ENCODE peak calls at places on chromosomes 7 and 10, in four cellular contexts. E is CD4-positive, alpha-beta memory T cell; B is mesenchymal stem cell; G is Karpas-422. L is an unnamed sample.
A peak's percentile ranks its signal among the peaks of the same experiment; 100 is the strongest.

GRCh38 chr7:19145429-19146201 is 394 bp upstream of the FERD3L start:
- DNase-seq in E (no peak), B (no peak), G (no peak), L (no peak)

GRCh38 chr7:132377703-132378584 is 198.3 kb downstream of the PLXNA4 start:
- DNase-seq in E (no peak), B (no peak), G (no peak), L (no peak)

GRCh38 chr10:89367529-89367928 is 10.3 kb upstream of the IFIT1B start:
- DNase-seq in E (peak; percentile 14), B (peak; percentile 40), G (no peak), L (no peak)

GRCh38 chr10:119970107-119970506 is 77.6 kb downstream of the SEC23IP start:
- DNase-seq in E (no peak), B (no peak), G (no peak), L (no peak)

GRCh38 chr7:106774768-106775551 is 90.1 kb upstream of the PIK3CG start:
- DNase-seq in E (no peak), B (peak; percentile 93), G (no peak), L (no peak)

GRCh38 chr7:89839329-89839728 is 314.9 kb upstream of the STEAP1 start:
- DNase-seq in E (no peak), B (no peak), G (no peak), L (no peak)

GRCh38 chr7:120865191-120865976 is 7.4 kb upstream of the TSPAN12 start:
- DNase-seq in E (no peak), B (no peak), G (no peak), L (no peak)

GRCh38 chr7:91164948-91165845 is 99.0 kb upstream of the FZD1 start:
- DNase-seq in E (no peak), B (peak; percentile 79), G (peak; percentile 83), L (no peak)

GRCh38 chr7:35792472-35793224 is 8.2 kb upstream of the SEPTIN7 start:
- DNase-seq in E (no peak), B (peak; percentile 21), G (no peak), L (no peak)

GRCh38 chr10:117442521-117442920 is 67.3 kb upstream of the PDZD8 start:
- DNase-seq in E (no peak), B (no peak), G (no peak), L (no peak)

GRCh38 chr10:13144814-13145213 is 16.5 kb upstream of the MCM10 start:
- DNase-seq in E (no peak), B (no peak), G (no peak), L (no peak)

GRCh38 chr7:124784879-124785818 is 19.6 kb upstream of the GPR37 start:
- DNase-seq in E (no peak), B (peak; percentile 71), G (peak; percentile 74), L (no peak)

GRCh38 chr10:43202224-43202656 is 64.0 kb downstream of the CSGALNACT2 start:
- DNase-seq in E (peak; percentile 37), B (peak; percentile 23), G (peak; percentile 77), L (peak; percentile 42)

GRCh38 chr10:44982114-44982460 is 3.5 kb upstream of the DEPP1 start:
- DNase-seq in E (no peak), B (no peak), G (no peak), L (no peak)

GRCh38 chr10:13669182-13669860 is 82.6 kb downstream of the PRPF18 start:
- DNase-seq in E (no peak), B (no peak), G (no peak), L (no peak)

GRCh38 chr10:12502526-12503274 is 153.4 kb downstream of the CAMK1D start:
- DNase-seq in E (no peak), B (no peak), G (no peak), L (no peak)

GRCh38 chr10:6637053-6637452 is 57.0 kb upstream of the PRKCQ start:
- DNase-seq in E (no peak), B (no peak), G (no peak), L (no peak)

GRCh38 chr7:79434098-79434497 is 19.4 kb downstream of the MAGI2 start:
- DNase-seq in E (no peak), B (peak; percentile 68), G (no peak), L (no peak)

GRCh38 chr10:93165367-93165766 is 91.7 kb downstream of the CYP26A1 start:
- DNase-seq in E (no peak), B (peak; percentile 15), G (no peak), L (no peak)

GRCh38 chr10:71837085-71837827 is 13.8 kb downstream of the PSAP start:
- DNase-seq in E (no peak), B (no peak), G (peak; percentile 80), L (no peak)

GRCh38 chr7:27346531-27347260 is 104.1 kb downstream of the EVX1 start:
- DNase-seq in E (no peak), B (peak; percentile 57), G (no peak), L (no peak)

GRCh38 chr10:44725404-44725803 is 185.7 kb upstream of the TMEM72 start:
- DNase-seq in E (no peak), B (peak; percentile 5), G (peak; percentile 77), L (no peak)

GRCh38 chr7:92740713-92741126 is 95.7 kb downstream of the CDK6 start:
- DNase-seq in E (no peak), B (peak; percentile 72), G (no peak), L (no peak)

GRCh38 chr7:81111358-81111757 is 192.5 kb upstream of the SEMA3C start:
- DNase-seq in E (no peak), B (peak; percentile 93), G (no peak), L (no peak)

GRCh38 chr10:16674147-16674703 is 143.0 kb downstream of the RSU1 start:
- DNase-seq in E (no peak), B (no peak), G (no peak), L (no peak)

GRCh38 chr10:33332183-33333031 is 2.1 kb downstream of the NRP1 start:
- DNase-seq in E (no peak), B (peak; percentile 39), G (no peak), L (no peak)

GRCh38 chr7:143974457-143974856 is 19.8 kb downstream of the OR2F1 start:
- DNase-seq in E (no peak), B (no peak), G (no peak), L (no peak)

GRCh38 chr7:31603076-31603475 is 83.9 kb upstream of the PPP1R17 start:
- DNase-seq in E (no peak), B (no peak), G (no peak), L (no peak)

GRCh38 chr10:8312079-8312478 is 257.6 kb downstream of the GATA3 start:
- DNase-seq in E (no peak), B (no peak), G (no peak), L (no peak)

GRCh38 chr7:128041203-128041602 is 10.0 kb upstream of the LRRC4 start:
- DNase-seq in E (no peak), B (peak; percentile 54), G (no peak), L (no peak)

GRCh38 chr7:30003098-30003497 is 13.5 kb upstream of the SCRN1 start:
- DNase-seq in E (no peak), B (no peak), G (no peak), L (no peak)

GRCh38 chr7:90211391-90212148 is at the start of gene STEAP2:
- DNase-seq in E (no peak), B (peak; percentile 73), G (no peak), L (peak; percentile 35)

GRCh38 chr10:120423350-120424197 is 33.5 kb upstream of the PLPP4 start:
- DNase-seq in E (no peak), B (peak; percentile 81), G (peak; percentile 85), L (no peak)

GRCh38 chr10:81026597-81026996 is 488.9 kb downstream of the SH2D4B start:
- DNase-seq in E (no peak), B (peak; percentile 47), G (no peak), L (no peak)

GRCh38 chr7:106405697-106406141 is 120.9 kb upstream of the NAMPT start:
- DNase-seq in E (no peak), B (no peak), G (no peak), L (no peak)

GRCh38 chr10:71075759-71076472 is 136.5 kb upstream of the UNC5B start:
- DNase-seq in E (no peak), B (no peak), G (no peak), L (no peak)

GRCh38 chr7:12800501-12800900 is 113.1 kb downstream of the ARL4A start:
- DNase-seq in E (no peak), B (no peak), G (no peak), L (no peak)

GRCh38 chr10:10533417-10533816 is 484.3 kb upstream of the CELF2 start:
- DNase-seq in E (no peak), B (peak; percentile 63), G (no peak), L (no peak)

GRCh38 chr10:79185796-79186374 is 117.1 kb downstream of the ZMIZ1 start:
- DNase-seq in E (no peak), B (no peak), G (no peak), L (no peak)

GRCh38 chr10:79188154-79188763 is 119.5 kb downstream of the ZMIZ1 start:
- DNase-seq in E (no peak), B (no peak), G (no peak), L (no peak)

GRCh38 chr10:79185067-79185774 is 116.5 kb downstream of the ZMIZ1 start:
- DNase-seq in E (no peak), B (peak; percentile 85), G (peak; percentile 42), L (no peak)

GRCh38 chr10:79186742-79187544 is 118.2 kb downstream of the ZMIZ1 start:
- DNase-seq in E (no peak), B (no peak), G (no peak), L (no peak)

GRCh38 chr10:79187545-79187940 is 118.8 kb downstream of the ZMIZ1 start:
- DNase-seq in E (no peak), B (no peak), G (no peak), L (no peak)
- H3K4me1 ChIP-seq in E (no peaks in the 10 kb centered on the region), B (peaks cover 82% of the 10 kb centered on the region), G (peaks cover 57% of the 10 kb centered on the region), L (no peaks in the 10 kb centered on the region)

GRCh38 chr10:114346176-114347031 is 57.9 kb downstream of the AFAP1L2 start:
- DNase-seq in E (no peak), B (peak; percentile 56), G (no peak), L (no peak)
- H3K27ac ChIP-seq in E (no peak overlapping the region), B (peak overlapping the region; percentile 50), G (no peak overlapping the region), L (no peak overlapping the region)

DNA sequence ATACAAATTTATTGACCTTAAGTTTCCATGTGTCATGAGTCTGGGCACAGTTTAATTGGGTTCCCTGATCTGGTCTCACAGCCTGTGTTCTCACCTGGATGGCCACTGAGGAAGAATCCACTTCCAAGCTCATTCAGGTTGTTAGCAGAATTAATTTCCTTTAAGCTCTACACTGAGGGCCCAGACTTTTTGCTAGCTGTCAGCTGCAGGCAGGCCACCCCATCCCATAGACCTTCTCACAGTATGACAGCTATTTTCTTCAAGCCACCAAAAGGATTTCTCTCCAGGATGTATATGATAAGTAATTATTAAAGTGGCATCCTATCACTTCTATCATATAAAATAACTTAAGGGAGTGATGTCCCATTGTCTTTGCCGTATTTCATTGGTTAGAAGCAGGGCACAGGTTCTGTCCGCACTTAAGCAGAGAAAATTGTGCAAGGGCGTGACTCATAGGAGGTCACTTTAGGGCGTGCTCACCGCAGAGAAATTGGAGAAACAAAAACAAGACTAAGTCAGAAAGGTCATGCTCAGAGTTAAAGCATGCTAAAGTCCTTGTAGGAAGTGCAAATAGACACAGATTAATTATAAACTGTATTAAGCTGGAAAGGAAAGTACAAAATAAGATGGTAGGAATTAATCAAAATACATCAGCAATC is 109.9 kb downstream of the AHR start:
- DNase-seq in E (no peak), B (peak; percentile 95), G (no peak), L (no peak)
- H3K4me1 ChIP-seq in E (no peaks in the 10 kb centered on the region), B (peaks cover 3% of the 10 kb centered on the region), G (peaks cover 4% of the 10 kb centered on the region), L (no peaks in the 10 kb centered on the region)

GRCh38 chr10:35420044-35420443 is 83.7 kb downstream of the CCNY start:
- DNase-seq in E (no peak), B (peak; percentile 33), G (no peak), L (no peak)

GRCh38 chr10:35420827-35421552 is 84.7 kb downstream of the CCNY start:
- DNase-seq in E (no peak), B (peak; percentile 10), G (no peak), L (no peak)

GRCh38 chr10:35423505-35424306 is 87.4 kb downstream of the CCNY start:
- DNase-seq in E (no peak), B (peak; percentile 53), G (no peak), L (no peak)

GRCh38 chr10:35421553-35422178 is 85.4 kb downstream of the CCNY start:
- DNase-seq in E (no peak), B (peak; percentile 94), G (no peak), L (no peak)

GRCh38 chr10:35422236-35422635 is 85.9 kb downstream of the CCNY start:
- DNase-seq in E (no peak), B (peak; percentile 51), G (no peak), L (no peak)
- H3K27ac ChIP-seq in E (no peak overlapping the region), B (peak overlapping the region; percentile 96), G (no peak overlapping the region), L (no peak overlapping the region)

L was measured in naive thymus-derived CD4-positive, alpha-beta T cell.